ENCODE peak calls at places on chromosome 22, in five cellular contexts. S is mucosa of descending colon; U is RWPE1; Y is CD8-positive, alpha-beta T cell; C is upper lobe of right lung. T is an unnamed sample.

GRCh38 chr22:46066691-46067090 is 83.6 kb upstream of the PPARA start:
- DNase-seq in U (no peak), C (peak; percentile 25), Y (no peak), S (peak; percentile 49), T (no peak)

GRCh38 chr22:27775698-27776409 is 25.7 kb downstream of the MN1 start:
- DNase-seq in S (no peak), Y (no peak), C (no peak), U (no peak), T (no peak)

GRCh38 chr22:41862530-41863266 is 29.8 kb downstream of the SREBF2 start:
- DNase-seq in U (no peak), Y (no peak), S (no peak), C (no peak), T (no peak)

GRCh38 chr22:28001171-28001835 is 82.2 kb upstream of the PITPNB start:
- DNase-seq in C (no peak), Y (no peak), U (no peak), S (no peak), T (no peak)

GRCh38 chr22:38947321-38948112 is 9.9 kb upstream of the APOBEC3A start:
- DNase-seq in S (no peak), C (no peak), U (peak; percentile 10), Y (no peak), T (peak; percentile 10)

GRCh38 chr22:31089101-31090100 is 8.3 kb downstream of the SMTN start:
- DNase-seq in U (no peak), Y (peak; percentile 39), C (no peak), S (peak; percentile 54), T (no peak)

GRCh38 chr22:36236338-36237319 is 2.7 kb downstream of the APOL2 start:
- DNase-seq in C (no peak), S (no peak), Y (no peak), U (no peak), T (no peak)

GRCh38 chr22:44316393-44317162 is 3.8 kb upstream of the SHISAL1 start:
- DNase-seq in Y (no peak), C (no peak), U (no peak), S (no peak), T (no peak)

GRCh38 chr22:32574957-32575893 is 100.6 kb downstream of the FBXO7 start:
- DNase-seq in C (no peak), U (no peak), Y (no peak), S (no peak), T (no peak)

GRCh38 chr22:23068832-23069385 is 1.4 kb upstream of the GNAZ start:
- DNase-seq in Y (no peak), S (no peak), C (peak; percentile 51), U (no peak), T (peak; percentile 6)

DNA sequence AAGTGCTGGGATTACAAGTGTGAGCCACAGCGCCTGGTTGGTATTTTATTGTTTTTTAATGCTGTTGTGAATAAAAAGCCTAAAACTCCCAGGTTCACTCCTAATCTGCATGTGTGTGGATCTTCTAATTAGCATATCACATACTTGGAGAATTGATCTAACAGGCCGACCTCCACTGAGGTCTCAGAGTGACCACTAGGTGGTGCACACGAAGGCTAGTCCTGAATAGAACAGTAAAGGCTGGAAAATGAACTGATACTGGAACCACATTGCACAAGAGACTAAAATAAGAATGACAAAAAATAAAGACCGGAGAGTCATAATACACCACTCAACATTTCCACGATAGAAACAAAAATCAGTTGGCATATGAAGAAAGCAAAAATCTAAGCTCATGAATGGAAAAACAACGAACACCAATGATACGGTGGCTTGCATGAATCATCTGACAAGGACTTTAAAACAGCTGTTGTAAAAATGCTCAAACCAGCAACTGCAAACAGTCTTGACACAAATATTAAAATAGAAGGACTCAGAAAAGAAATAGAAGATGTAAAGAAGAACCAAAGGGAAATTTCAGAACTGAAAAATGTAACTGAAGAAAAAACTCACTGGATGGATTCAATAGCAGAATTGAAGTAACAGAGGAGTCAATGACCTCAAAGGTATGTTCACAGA is 19.2 kb downstream of the PIM3 start:
- DNase-seq in Y (no peak), C (peak; percentile 64), U (no peak), S (peak; percentile 72), T (no peak)
- TF ChIP-seq CTCF in Y (peak; percentile 18), C (peak; percentile 75), U (peak; percentile 51), S (peak; percentile 38), T (peak; percentile 66)

GRCh38 chr22:49317369-49317768 is 510.3 kb downstream of the BRD1 start:
- DNase-seq in C (no peak), Y (no peak), S (no peak), U (no peak), T (no peak)
- TF ChIP-seq CTCF in C (no peak), Y (no peak), S (no peak), U (no peak), T (no peak)

GRCh38 chr22:21624120-21624879 is 5.5 kb downstream of the YDJC start:
- DNase-seq in S (peak; percentile 44), U (no peak), Y (peak; percentile 54), C (no peak), T (no peak)

GRCh38 chr22:21623402-21623970 is 6.3 kb downstream of the YDJC start:
- DNase-seq in U (no peak), C (no peak), Y (no peak), S (no peak), T (no peak)

GRCh38 chr22:21626735-21627469 is 2.9 kb downstream of the YDJC start:
- DNase-seq in C (no peak), S (no peak), U (no peak), Y (no peak), T (no peak)

GRCh38 chr22:21626073-21626734 is 3.6 kb downstream of the YDJC start:
- DNase-seq in S (no peak), Y (no peak), C (no peak), U (no peak), T (no peak)

DNA sequence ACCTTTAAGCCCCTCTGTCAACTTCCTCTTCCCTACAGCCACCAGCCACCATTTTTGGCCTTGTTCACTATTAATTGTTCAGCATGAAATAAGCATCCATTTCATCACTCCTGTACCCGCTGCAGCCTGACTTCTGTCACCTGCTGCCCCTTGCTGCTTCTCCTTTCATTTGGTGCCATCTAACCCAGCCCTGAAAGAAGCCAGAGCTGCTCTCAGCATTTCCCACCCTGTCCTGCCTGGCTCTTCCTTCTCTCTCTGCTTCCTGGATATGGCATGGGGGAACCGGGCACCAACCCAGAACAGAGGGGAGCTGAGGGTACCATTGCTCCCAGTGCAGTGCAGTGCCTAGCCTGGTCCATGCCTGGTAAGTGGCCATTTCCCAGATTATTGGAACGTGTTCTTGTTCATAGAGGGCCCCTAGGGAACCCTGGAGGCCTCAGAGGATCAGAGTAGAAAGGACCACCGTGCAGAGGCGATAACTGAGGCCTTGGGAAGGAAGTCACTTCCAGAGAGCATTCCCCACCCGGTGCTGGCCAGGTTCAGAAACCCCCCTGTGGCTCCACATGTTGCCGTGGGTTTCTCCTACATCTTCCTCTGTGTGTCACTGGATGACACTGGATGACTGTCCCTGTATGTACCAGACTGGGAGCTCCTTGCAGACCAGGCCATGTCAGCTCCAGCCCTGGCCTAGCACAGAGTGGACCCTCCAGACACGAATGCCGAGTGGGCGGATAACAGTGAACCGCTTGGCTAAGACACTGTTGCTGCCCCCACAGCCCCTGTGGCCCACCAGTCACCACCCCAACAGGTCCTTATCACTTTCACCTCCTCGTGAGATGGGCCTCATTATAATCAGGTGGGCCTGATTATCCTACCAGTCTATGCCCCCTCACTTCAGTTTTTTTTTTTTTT is 4.7 kb downstream of the YDJC start:
- DNase-seq in S (no peak), U (no peak), C (no peak), Y (no peak), T (no peak)
- TF ChIP-seq CTCF in S (no peak), U (no peak), C (no peak), Y (no peak), T (no peak)

DNA sequence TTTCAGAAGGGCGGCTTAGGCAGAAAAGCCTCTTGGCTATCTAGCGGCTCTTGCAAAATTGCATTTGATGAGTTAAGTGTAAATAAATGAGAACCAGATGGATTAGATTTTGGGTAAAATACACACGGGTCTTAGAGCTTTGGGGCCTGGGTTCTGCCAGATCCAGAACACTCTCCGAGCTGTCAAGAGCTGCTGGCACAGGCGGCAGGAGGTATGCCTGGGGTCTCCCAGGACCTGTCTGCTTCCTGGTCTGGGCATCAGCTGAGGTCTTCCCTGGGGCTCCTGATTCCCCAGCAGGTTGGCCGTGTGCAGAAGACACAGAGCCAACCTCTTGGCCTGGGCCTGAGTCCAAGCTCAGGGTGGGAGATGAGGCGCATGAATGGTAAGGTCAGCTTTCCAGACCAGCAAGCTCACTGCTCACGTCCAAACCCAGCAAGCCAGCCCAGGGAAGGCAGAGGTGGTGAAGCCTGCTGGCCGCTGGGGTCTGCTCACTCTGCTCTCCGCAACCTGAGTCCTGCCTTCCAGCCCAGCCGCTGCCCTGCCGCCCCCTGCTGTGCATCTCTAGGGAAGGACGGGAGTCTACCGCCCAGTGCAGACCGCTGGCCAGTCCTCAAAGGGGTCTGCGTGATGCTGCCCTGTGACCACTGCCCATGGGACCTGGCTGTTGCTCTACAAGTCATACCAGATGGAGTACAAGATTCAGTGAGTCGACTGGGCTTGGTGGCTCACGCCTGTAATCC is 44.9 kb downstream of the SCUBE1 start:
- DNase-seq in Y (no peak), S (no peak), U (no peak), C (no peak), T (no peak)
- TF ChIP-seq CTCF in Y (no peak), S (no peak), U (no peak), C (no peak), T (no peak)

T was measured in natural killer cell.